ENCODE peak calls at places on chromosomes 5 and 9, in nine cellular contexts. One of them, this sample, is unnamed.

GRCh38 chr5:1943481-1943880 is 60.8 kb upstream of the IRX4 start:
- DNase-seq in T47D: no peak
- DNase-seq in T-helper 2 cell: no peak
- DNase-seq in ELR: no peak
- DNase-seq in fibroblast of lung: no peak
- DNase-seq in amniotic epithelial cell: no peak
- DNase-seq in hippocampal formation: no peak
- DNase-seq in CD4-positive, alpha-beta T cell: no peak
- DNase-seq in Panc1: no peak
- DNase-seq in this sample: no peak

GRCh38 chr9:131300444-131300843 is 10.9 kb downstream of the PLPP7 start:
- DNase-seq in T47D: no peak
- DNase-seq in T-helper 2 cell: no peak
- DNase-seq in ELR: no peak
- DNase-seq in fibroblast of lung: no peak
- DNase-seq in amniotic epithelial cell: no peak
- DNase-seq in hippocampal formation: no peak
- DNase-seq in CD4-positive, alpha-beta T cell: no peak
- DNase-seq in Panc1: no peak
- DNase-seq in this sample: no peak

GRCh38 chr5:61407706-61408105 is 75.6 kb downstream of the ZSWIM6 start:
- DNase-seq in T47D: no peak
- DNase-seq in T-helper 2 cell: no peak
- DNase-seq in ELR: peak; percentile 13
- DNase-seq in fibroblast of lung: no peak
- DNase-seq in amniotic epithelial cell: no peak
- DNase-seq in hippocampal formation: no peak
- DNase-seq in CD4-positive, alpha-beta T cell: no peak
- DNase-seq in Panc1: no peak
- DNase-seq in this sample: no peak

GRCh38 chr5:172790496-172790889 is 19.5 kb upstream of the DUSP1 start:
- DNase-seq in T47D: no peak
- DNase-seq in T-helper 2 cell: no peak
- DNase-seq in ELR: no peak
- DNase-seq in fibroblast of lung: no peak
- DNase-seq in amniotic epithelial cell: no peak
- DNase-seq in hippocampal formation: no peak
- DNase-seq in CD4-positive, alpha-beta T cell: no peak
- DNase-seq in Panc1: no peak
- DNase-seq in this sample: no peak

GRCh38 chr5:61304611-61305369 is 27.3 kb upstream of the ZSWIM6 start:
- DNase-seq in T47D: no peak
- DNase-seq in T-helper 2 cell: no peak
- DNase-seq in ELR: peak; percentile 98
- DNase-seq in fibroblast of lung: peak; percentile 95
- DNase-seq in amniotic epithelial cell: peak; percentile 93
- DNase-seq in hippocampal formation: no peak
- DNase-seq in CD4-positive, alpha-beta T cell: no peak
- DNase-seq in Panc1: peak; percentile 94
- DNase-seq in this sample: no peak

GRCh38 chr5:128896675-128897074 is 68.6 kb upstream of the SLC27A6 start:
- DNase-seq in T47D: no peak
- DNase-seq in T-helper 2 cell: no peak
- DNase-seq in ELR: no peak
- DNase-seq in fibroblast of lung: no peak
- DNase-seq in amniotic epithelial cell: no peak
- DNase-seq in hippocampal formation: no peak
- DNase-seq in CD4-positive, alpha-beta T cell: no peak
- DNase-seq in Panc1: no peak
- DNase-seq in this sample: no peak

GRCh38 chr5:98913911-98914310 is 14.9 kb downstream of the CHD1 start:
- DNase-seq in T47D: no peak
- DNase-seq in T-helper 2 cell: no peak
- DNase-seq in ELR: no peak
- DNase-seq in fibroblast of lung: no peak
- DNase-seq in amniotic epithelial cell: no peak
- DNase-seq in hippocampal formation: no peak
- DNase-seq in CD4-positive, alpha-beta T cell: no peak
- DNase-seq in Panc1: no peak
- DNase-seq in this sample: no peak

GRCh38 chr9:72789915-72790314 is 162.9 kb downstream of the ALDH1A1 start:
- DNase-seq in T47D: no peak
- DNase-seq in T-helper 2 cell: no peak
- DNase-seq in ELR: no peak
- DNase-seq in fibroblast of lung: no peak
- DNase-seq in amniotic epithelial cell: no peak
- DNase-seq in hippocampal formation: no peak
- DNase-seq in CD4-positive, alpha-beta T cell: no peak
- DNase-seq in Panc1: no peak
- DNase-seq in this sample: no peak

GRCh38 chr5:32092938-32093812 is 80.9 kb downstream of the GOLPH3 start:
- DNase-seq in T47D: peak; percentile 53
- DNase-seq in T-helper 2 cell: peak; percentile 37
- DNase-seq in ELR: peak; percentile 86
- DNase-seq in fibroblast of lung: peak; percentile 79
- DNase-seq in amniotic epithelial cell: peak; percentile 72
- DNase-seq in hippocampal formation: peak; percentile 56
- DNase-seq in CD4-positive, alpha-beta T cell: peak; percentile 58
- DNase-seq in Panc1: peak; percentile 61
- DNase-seq in this sample: peak; percentile 80

GRCh38 chr9:1200847-1201251 is 150.7 kb downstream of the DMRT2 start:
- DNase-seq in T47D: no peak
- DNase-seq in T-helper 2 cell: no peak
- DNase-seq in ELR: no peak
- DNase-seq in fibroblast of lung: no peak
- DNase-seq in amniotic epithelial cell: no peak
- DNase-seq in hippocampal formation: no peak
- DNase-seq in CD4-positive, alpha-beta T cell: no peak
- DNase-seq in Panc1: no peak
- DNase-seq in this sample: no peak

GRCh38 chr5:115795700-115796099 is 20.8 kb downstream of the CDO1 start:
- DNase-seq in T47D: no peak
- DNase-seq in T-helper 2 cell: no peak
- DNase-seq in ELR: no peak
- DNase-seq in fibroblast of lung: no peak
- DNase-seq in amniotic epithelial cell: no peak
- DNase-seq in hippocampal formation: no peak
- DNase-seq in CD4-positive, alpha-beta T cell: no peak
- DNase-seq in Panc1: no peak
- DNase-seq in this sample: no peak

GRCh38 chr9:33340186-33340585 is 49.9 kb downstream of the NFX1 start:
- DNase-seq in T47D: no peak
- DNase-seq in T-helper 2 cell: no peak
- DNase-seq in ELR: no peak
- DNase-seq in fibroblast of lung: no peak
- DNase-seq in amniotic epithelial cell: no peak
- DNase-seq in hippocampal formation: no peak
- DNase-seq in CD4-positive, alpha-beta T cell: no peak
- DNase-seq in Panc1: no peak
- DNase-seq in this sample: no peak

GRCh38 chr9:115591584-115591984 is 473.6 kb upstream of the TNC start:
- DNase-seq in T47D: peak; percentile 39
- DNase-seq in T-helper 2 cell: no peak
- DNase-seq in ELR: peak; percentile 99
- DNase-seq in fibroblast of lung: peak; percentile 99
- DNase-seq in amniotic epithelial cell: peak; percentile 100
- DNase-seq in hippocampal formation: peak; percentile 5
- DNase-seq in CD4-positive, alpha-beta T cell: no peak
- DNase-seq in Panc1: peak; percentile 62
- DNase-seq in this sample: no peak

GRCh38 chr5:149731617-149732400 is 1.7 kb downstream of the PPARGC1B start:
- DNase-seq in T47D: peak; percentile 89
- DNase-seq in T-helper 2 cell: peak; percentile 64
- DNase-seq in ELR: peak; percentile 82
- DNase-seq in fibroblast of lung: peak; percentile 75
- DNase-seq in amniotic epithelial cell: peak; percentile 74
- DNase-seq in hippocampal formation: peak; percentile 25
- DNase-seq in CD4-positive, alpha-beta T cell: peak; percentile 67
- DNase-seq in Panc1: peak; percentile 48
- DNase-seq in this sample: no peak

GRCh38 chr5:87829214-87829551 is 416.5 kb upstream of the CCNH start:
- DNase-seq in T47D: no peak
- DNase-seq in T-helper 2 cell: no peak
- DNase-seq in ELR: peak; percentile 46
- DNase-seq in fibroblast of lung: no peak
- DNase-seq in amniotic epithelial cell: no peak
- DNase-seq in hippocampal formation: no peak
- DNase-seq in CD4-positive, alpha-beta T cell: no peak
- DNase-seq in Panc1: no peak
- DNase-seq in this sample: no peak

GRCh38 chr5:62354028-62354874 is 48.2 kb downstream of the KIF2A start:
- DNase-seq in T47D: no peak
- DNase-seq in T-helper 2 cell: no peak
- DNase-seq in ELR: peak; percentile 76
- DNase-seq in fibroblast of lung: peak; percentile 74
- DNase-seq in amniotic epithelial cell: peak; percentile 73
- DNase-seq in hippocampal formation: no peak
- DNase-seq in CD4-positive, alpha-beta T cell: no peak
- DNase-seq in Panc1: peak; percentile 17
- DNase-seq in this sample: no peak